ENCODE peak calls at places on chromosomes 6 and 20, in ten cellular contexts. K, F, Q, G, X, N, Y, M, H and O are unnamed samples.

GRCh38 chr6:346389-347030 is 45.0 kb upstream of the IRF4 start:
- DNase-seq in Q (no peak), F (no peak), M (no peak), K (no peak), N (peak), Y (no peak), H (no peak), X (no peak), G (no peak), O (no peak)

GRCh38 chr6:31581511-31582229 is 554 bp downstream of the LTB start:
- DNase-seq in X (no peak), G (no peak), N (no peak), F (no peak), H (no peak), K (no peak), Y (no peak), Q (no peak), M (no peak), O (no peak)

GRCh38 chr20:49656304-49656703 is 57.4 kb downstream of the B4GALT5 start:
- DNase-seq in M (peak), K (peak), G (no peak), Q (no peak), Y (no peak), X (peak), N (no peak), F (no peak), H (no peak), O (peak)

GRCh38 chr6:94478178-94479140 is 1059.1 kb upstream of the EPHA7 start:
- DNase-seq in Q (no peak), G (no peak), X (no peak), H (no peak), N (no peak), Y (no peak), M (peak), K (peak), F (no peak), O (peak)

GRCh38 chr20:49579874-49580817 is 12.2 kb upstream of the PTGIS start:
- DNase-seq in N (peak), G (no peak), Y (no peak), K (no peak), M (no peak), H (no peak), F (peak), Q (peak), X (no peak), O (no peak)

GRCh38 chr20:43565758-43566104 is 6.9 kb downstream of the SGK2 start:
- DNase-seq in Q (no peak), Y (no peak), G (no peak), H (no peak), F (no peak), K (no peak), X (no peak), M (no peak), N (no peak), O (no peak)

GRCh38 chr20:44800398-44801046 is 9.8 kb downstream of the RIMS4 start:
- DNase-seq in M (no peak), H (no peak), N (peak), Q (no peak), G (no peak), F (no peak), X (no peak), K (no peak), Y (no peak), O (no peak)

GRCh38 chr6:131914234-131914633 is 36.9 kb downstream of the CCN2 start:
- DNase-seq in Q (no peak), Y (no peak), K (no peak), H (no peak), N (no peak), X (no peak), G (no peak), F (no peak), M (no peak), O (no peak)

GRCh38 chr6:4300917-4301316 is 165.5 kb upstream of the ECI2 start:
- DNase-seq in F (no peak), Q (no peak), G (no peak), K (no peak), H (no peak), X (no peak), M (no peak), Y (no peak), N (no peak), O (no peak)

GRCh38 chr6:105832358-105832757 is 253.8 kb upstream of the PRDM1 start:
- DNase-seq in X (no peak), Q (no peak), K (no peak), H (no peak), F (peak), G (no peak), Y (no peak), N (peak), M (no peak), O (no peak)

GRCh38 chr6:15776458-15776980 is 113.7 kb upstream of the DTNBP1 start:
- DNase-seq in M (no peak), K (no peak), F (no peak), Q (no peak), H (no peak), X (no peak), G (peak), N (no peak), Y (no peak), O (no peak)

GRCh38 chr20:26216025-26216424 is 519.4 kb upstream of the ZNF337 start:
- DNase-seq in Q (no peak), X (no peak), N (no peak), K (no peak), G (no peak), Y (no peak), M (no peak), F (no peak), H (no peak), O (no peak)

GRCh38 chr6:20056350-20056992 is 155.8 kb downstream of the MBOAT1 start:
- DNase-seq in F (no peak), Q (no peak), Y (peak), M (peak), G (peak), X (no peak), K (peak), N (peak), H (no peak), O (peak)

GRCh38 chr6:3202999-3203696 is 24.3 kb downstream of the TUBB2B start:
- DNase-seq in F (no peak), K (no peak), X (no peak), H (no peak), M (no peak), N (peak), Y (no peak), G (no peak), Q (no peak), O (no peak)

GRCh38 chr20:12306107-12306506 is 388.4 kb downstream of the BTBD3 start:
- DNase-seq in H (no peak), K (no peak), F (no peak), Y (no peak), Q (no peak), M (no peak), X (no peak), G (no peak), N (peak), O (no peak)

GRCh38 chr6:44779130-44779826 is 391.8 kb downstream of the CDC5L start:
- DNase-seq in G (no peak), F (no peak), Q (no peak), K (no peak), M (no peak), X (no peak), N (no peak), H (no peak), Y (no peak), O (no peak)

GRCh38 chr6:133100870-133101269 is 140.3 kb upstream of the EYA4 start:
- DNase-seq in G (no peak), N (no peak), Q (no peak), Y (no peak), K (no peak), H (no peak), F (no peak), X (no peak), M (no peak), O (no peak)